ENCODE peak calls at places on chromosomes 1 and 21, in five cellular contexts. One of them, this sample, is unnamed.

GRCh38 chr1:65255088-65256050 is 54.0 kb upstream of the DNAJC6 start:
- DNase-seq in cardiac fibroblast: peak
- DNase-seq in left ventricle myocardium inferior: no peak
- DNase-seq in AG10803: peak
- DNase-seq in fibroblast of lung: no peak
- DNase-seq in this sample: peak

GRCh38 chr1:244180256-244180655 is 129.2 kb downstream of the ZBTB18 start:
- DNase-seq in cardiac fibroblast: peak
- DNase-seq in AG10803: no peak
- DNase-seq in fibroblast of lung: peak
- DNase-seq in left ventricle myocardium inferior: no peak
- DNase-seq in this sample: no peak

GRCh38 chr1:6260961-6261614 is at the start of gene GPR153:
- DNase-seq in fibroblast of lung: peak
- DNase-seq in AG10803: peak
- DNase-seq in cardiac fibroblast: peak
- DNase-seq in left ventricle myocardium inferior: peak
- DNase-seq in this sample: no peak

GRCh38 chr1:189429610-189430009 is 1048.1 kb downstream of the BRINP3 start:
- DNase-seq in cardiac fibroblast: peak
- DNase-seq in AG10803: no peak
- DNase-seq in left ventricle myocardium inferior: no peak
- DNase-seq in fibroblast of lung: peak
- DNase-seq in this sample: peak

GRCh38 chr1:17207046-17207445 is 2.1 kb downstream of the PADI1 start:
- DNase-seq in left ventricle myocardium inferior: peak
- DNase-seq in cardiac fibroblast: no peak
- DNase-seq in fibroblast of lung: no peak
- DNase-seq in AG10803: no peak
- DNase-seq in this sample: no peak

GRCh38 chr1:99645699-99646531 is at the start of gene PALMD:
- DNase-seq in AG10803: peak
- DNase-seq in cardiac fibroblast: peak
- DNase-seq in left ventricle myocardium inferior: peak
- DNase-seq in fibroblast of lung: no peak
- DNase-seq in this sample: no peak

GRCh38 chr1:115982399-115982798 is 6.1 kb downstream of the SLC22A15 start:
- DNase-seq in cardiac fibroblast: no peak
- DNase-seq in AG10803: no peak
- DNase-seq in fibroblast of lung: no peak
- DNase-seq in left ventricle myocardium inferior: no peak
- DNase-seq in this sample: no peak

GRCh38 chr1:15570861-15571260 is 14.0 kb downstream of the AGMAT start:
- DNase-seq in AG10803: no peak
- DNase-seq in fibroblast of lung: no peak
- DNase-seq in cardiac fibroblast: no peak
- DNase-seq in left ventricle myocardium inferior: no peak
- DNase-seq in this sample: no peak

GRCh38 chr1:85203573-85204169 is 2.9 kb upstream of the SYDE2 start:
- DNase-seq in left ventricle myocardium inferior: no peak
- DNase-seq in cardiac fibroblast: no peak
- DNase-seq in fibroblast of lung: peak
- DNase-seq in AG10803: peak
- DNase-seq in this sample: peak

GRCh38 chr1:61114178-61114870 is 32.0 kb downstream of the NFIA start:
- DNase-seq in AG10803: no peak
- DNase-seq in left ventricle myocardium inferior: no peak
- DNase-seq in fibroblast of lung: no peak
- DNase-seq in cardiac fibroblast: no peak
- DNase-seq in this sample: no peak

GRCh38 chr1:29393451-29393826 is 157.1 kb downstream of the PTPRU start:
- DNase-seq in left ventricle myocardium inferior: no peak
- DNase-seq in fibroblast of lung: no peak
- DNase-seq in cardiac fibroblast: no peak
- DNase-seq in AG10803: no peak
- DNase-seq in this sample: no peak

GRCh38 chr1:236516929-236517704 is 6.7 kb upstream of the LGALS8 start:
- DNase-seq in left ventricle myocardium inferior: no peak
- DNase-seq in fibroblast of lung: peak
- DNase-seq in AG10803: peak
- DNase-seq in cardiac fibroblast: peak
- DNase-seq in this sample: peak

GRCh38 chr21:41766051-41766882 is 585 bp downstream of the RIPK4 start:
- DNase-seq in fibroblast of lung: no peak
- DNase-seq in AG10803: no peak
- DNase-seq in left ventricle myocardium inferior: no peak
- DNase-seq in cardiac fibroblast: no peak
- DNase-seq in this sample: no peak

GRCh38 chr21:41763996-41764395 is 2.9 kb downstream of the RIPK4 start:
- DNase-seq in fibroblast of lung: no peak
- DNase-seq in left ventricle myocardium inferior: no peak
- DNase-seq in cardiac fibroblast: no peak
- DNase-seq in AG10803: no peak
- DNase-seq in this sample: no peak

GRCh38 chr21:41763398-41763931 is 3.4 kb downstream of the RIPK4 start:
- DNase-seq in cardiac fibroblast: no peak
- DNase-seq in AG10803: no peak
- DNase-seq in fibroblast of lung: no peak
- DNase-seq in left ventricle myocardium inferior: peak
- DNase-seq in this sample: no peak

GRCh38 chr21:41765393-41765950 is 1.4 kb downstream of the RIPK4 start:
- DNase-seq in AG10803: no peak
- DNase-seq in fibroblast of lung: no peak
- DNase-seq in cardiac fibroblast: no peak
- DNase-seq in left ventricle myocardium inferior: no peak
- DNase-seq in this sample: no peak

GRCh38 chr21:41764558-41765392 is 2.1 kb downstream of the RIPK4 start:
- DNase-seq in cardiac fibroblast: no peak
- DNase-seq in fibroblast of lung: no peak
- DNase-seq in AG10803: no peak
- DNase-seq in left ventricle myocardium inferior: no peak
- DNase-seq in this sample: no peak
- H3K4me3 ChIP-seq in cardiac fibroblast: no peak
- H3K4me3 ChIP-seq in fibroblast of lung: no peak
- H3K4me3 ChIP-seq in AG10803: no peak
- H3K4me3 ChIP-seq in left ventricle myocardium inferior: no peak
- H3K4me3 ChIP-seq in this sample: no peak

DNA sequence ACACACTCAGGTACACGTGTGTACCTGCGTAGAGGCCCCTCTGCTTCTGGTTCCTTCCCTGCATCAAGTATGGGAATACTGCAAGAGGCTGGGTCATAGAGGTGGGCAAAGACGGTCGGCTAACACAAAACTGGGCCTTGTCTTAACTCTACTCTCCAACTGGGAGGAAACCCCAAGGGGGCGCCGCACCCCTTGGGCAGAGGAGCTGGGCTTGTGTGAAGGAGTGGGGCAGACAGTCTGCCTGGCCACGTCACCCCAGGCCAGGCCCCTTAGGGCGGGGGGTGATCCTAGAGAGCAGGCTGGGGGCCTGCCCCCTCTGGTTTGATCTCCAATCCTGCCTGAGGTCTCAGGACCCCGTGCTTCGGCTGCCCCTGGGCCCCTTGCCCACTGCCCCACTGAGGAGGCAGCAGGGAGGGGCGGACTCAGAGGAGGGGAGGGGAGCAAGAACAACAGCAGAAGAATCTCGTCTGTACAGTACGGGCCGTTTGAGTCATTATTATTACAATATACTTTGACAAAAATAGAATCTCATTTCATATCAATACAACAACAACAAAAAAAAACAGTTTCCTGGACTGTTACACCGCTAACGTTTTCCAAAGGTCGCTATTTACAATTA is 34.7 kb downstream of the MEF2D start:
- DNase-seq in AG10803: no peak
- DNase-seq in fibroblast of lung: peak
- DNase-seq in cardiac fibroblast: no peak
- DNase-seq in left ventricle myocardium inferior: no peak
- DNase-seq in this sample: peak
- TF ChIP-seq CTCF in AG10803: peak
- TF ChIP-seq CTCF in fibroblast of lung: peak
- TF ChIP-seq CTCF in cardiac fibroblast: peak
- TF ChIP-seq CTCF in left ventricle myocardium inferior: no peak
- TF ChIP-seq CTCF in this sample: peak

GRCh38 chr1:94768046-94768445 is 52.1 kb upstream of the SLC44A3 start:
- DNase-seq in fibroblast of lung: no peak
- DNase-seq in left ventricle myocardium inferior: no peak
- DNase-seq in cardiac fibroblast: no peak
- DNase-seq in AG10803: no peak
- DNase-seq in this sample: no peak
- H3K4me3 ChIP-seq in fibroblast of lung: no peak
- H3K4me3 ChIP-seq in left ventricle myocardium inferior: no peak
- H3K4me3 ChIP-seq in cardiac fibroblast: no peak
- H3K4me3 ChIP-seq in AG10803: no peak
- H3K4me3 ChIP-seq in this sample: no peak

DNA sequence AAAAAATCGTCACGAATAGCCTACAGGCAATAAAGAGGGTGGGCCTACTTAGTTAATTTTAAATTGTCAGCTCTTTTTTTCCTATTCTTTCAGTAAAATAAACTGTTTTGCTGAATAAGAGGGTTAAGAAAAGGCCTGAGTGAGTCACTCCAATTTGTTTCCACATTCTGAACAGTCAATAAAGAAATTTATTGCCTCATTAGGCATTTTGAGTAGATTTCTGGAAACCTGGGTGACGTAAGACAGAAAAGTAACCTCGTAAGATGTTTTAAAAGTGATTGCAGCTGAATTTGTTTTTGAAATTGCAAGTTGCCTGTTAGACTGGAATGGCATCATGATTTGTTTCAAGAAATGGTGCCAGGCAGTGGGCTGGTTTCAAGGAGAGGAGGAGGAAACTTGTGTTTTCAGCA is 439.3 kb downstream of the USP25 start:
- DNase-seq in left ventricle myocardium inferior: no peak
- DNase-seq in cardiac fibroblast: no peak
- DNase-seq in fibroblast of lung: peak
- DNase-seq in AG10803: peak
- DNase-seq in this sample: peak
- TF ChIP-seq CTCF in left ventricle myocardium inferior: no peak
- TF ChIP-seq CTCF in cardiac fibroblast: no peak
- TF ChIP-seq CTCF in fibroblast of lung: no peak
- TF ChIP-seq CTCF in AG10803: no peak
- TF ChIP-seq CTCF in this sample: no peak

GRCh38 chr1:169585184-169585583 is 1.1 kb downstream of the F5 start:
- DNase-seq in left ventricle myocardium inferior: no peak
- DNase-seq in fibroblast of lung: no peak
- DNase-seq in cardiac fibroblast: no peak
- DNase-seq in AG10803: no peak
- DNase-seq in this sample: no peak

GRCh38 chr1:169584483-169585144 is 1.7 kb downstream of the F5 start:
- DNase-seq in cardiac fibroblast: no peak
- DNase-seq in left ventricle myocardium inferior: no peak
- DNase-seq in fibroblast of lung: no peak
- DNase-seq in AG10803: no peak
- DNase-seq in this sample: no peak

GRCh38 chr1:169588112-169588511 is 1.8 kb upstream of the F5 start:
- DNase-seq in AG10803: no peak
- DNase-seq in left ventricle myocardium inferior: no peak
- DNase-seq in cardiac fibroblast: no peak
- DNase-seq in fibroblast of lung: no peak
- DNase-seq in this sample: no peak

GRCh38 chr1:169586067-169586394 is 250 bp downstream of the F5 start:
- DNase-seq in left ventricle myocardium inferior: no peak
- DNase-seq in fibroblast of lung: no peak
- DNase-seq in cardiac fibroblast: no peak
- DNase-seq in AG10803: no peak
- DNase-seq in this sample: no peak

GRCh38 chr1:169586395-169587255 is at the start of gene F5:
- DNase-seq in fibroblast of lung: peak
- DNase-seq in AG10803: peak
- DNase-seq in cardiac fibroblast: peak
- DNase-seq in left ventricle myocardium inferior: peak
- DNase-seq in this sample: peak
- H3K4me3 ChIP-seq in fibroblast of lung: no peak
- H3K4me3 ChIP-seq in AG10803: no peak
- H3K4me3 ChIP-seq in cardiac fibroblast: no peak
- H3K4me3 ChIP-seq in left ventricle myocardium inferior: peak
- H3K4me3 ChIP-seq in this sample: no peak